ENCODE peak calls at places on chromosomes 11 and 22, in seven cellular contexts. S, Q, J, K, W, Y and H are unnamed samples.

GRCh38 chr11:111531687-111532364 is 8.7 kb upstream of the LAYN start:
- DNase-seq in S (peak), Q (no peak), J (no peak), K (no peak), W (no peak), Y (no peak), H (peak)

GRCh38 chr11:105321696-105322095 is 182.1 kb upstream of the CARD18 start:
- DNase-seq in S (no peak), Q (no peak), J (no peak), K (no peak), W (no peak), Y (no peak), H (no peak)

GRCh38 chr11:67436459-67437081 is 912 bp downstream of the PTPRCAP start:
- DNase-seq in S (no peak), Q (no peak), J (no peak), K (no peak), W (no peak), Y (peak), H (peak)

GRCh38 chr11:118565062-118565461 is 669 bp downstream of the IFT46 start:
- DNase-seq in S (no peak), Q (no peak), J (no peak), K (no peak), W (no peak), Y (no peak), H (no peak)

GRCh38 chr11:45361551-45361950 is 75.4 kb upstream of the SYT13 start:
- DNase-seq in S (no peak), Q (no peak), J (no peak), K (no peak), W (no peak), Y (no peak), H (no peak)

GRCh38 chr22:24871611-24872205 is 65.7 kb downstream of the SGSM1 start:
- DNase-seq in S (peak), Q (no peak), J (no peak), K (no peak), W (no peak), Y (no peak), H (no peak)

GRCh38 chr22:31618057-31618456 is 44.0 kb downstream of the PISD start:
- DNase-seq in S (no peak), Q (no peak), J (no peak), K (no peak), W (no peak), Y (no peak), H (no peak)

GRCh38 chr11:77047007-77047927 is 13.1 kb downstream of the B3GNT6 start:
- DNase-seq in S (peak), Q (no peak), J (peak), K (peak), W (peak), Y (peak), H (peak)

GRCh38 chr22:44538071-44538470 is 40.0 kb upstream of the RTL6 start:
- DNase-seq in S (peak), Q (no peak), J (no peak), K (no peak), W (no peak), Y (no peak), H (no peak)

GRCh38 chr11:1520987-1521349 is 34.4 kb upstream of the MOB2 start:
- DNase-seq in S (peak), Q (no peak), J (no peak), K (no peak), W (no peak), Y (no peak), H (no peak)

GRCh38 chr11:111452146-111452545 is 60.0 kb downstream of the BTG4 start:
- DNase-seq in S (peak), Q (no peak), J (no peak), K (no peak), W (no peak), Y (no peak), H (no peak)

GRCh38 chr22:47612136-47612910 is 849.9 kb downstream of the TBC1D22A start:
- DNase-seq in S (no peak), Q (peak), J (no peak), K (no peak), W (no peak), Y (no peak), H (no peak)

GRCh38 chr22:25025586-25025985 is 73.1 kb downstream of the KIAA1671 start:
- DNase-seq in S (no peak), Q (no peak), J (no peak), K (no peak), W (no peak), Y (no peak), H (no peak)

GRCh38 chr22:30262917-30263741 is 3.5 kb downstream of the OSM start:
- DNase-seq in S (peak), Q (peak), J (peak), K (no peak), W (peak), Y (peak), H (no peak)

GRCh38 chr11:116375221-116375620 is 397.6 kb downstream of the BUD13 start:
- DNase-seq in S (no peak), Q (no peak), J (no peak), K (no peak), W (no peak), Y (no peak), H (no peak)

GRCh38 chr11:116373107-116373506 is 399.7 kb downstream of the BUD13 start:
- DNase-seq in S (no peak), Q (no peak), J (no peak), K (no peak), W (peak), Y (no peak), H (no peak)

GRCh38 chr11:116374085-116374484 is 398.7 kb downstream of the BUD13 start:
- DNase-seq in S (no peak), Q (no peak), J (no peak), K (no peak), W (no peak), Y (no peak), H (no peak)

GRCh38 chr11:116371146-116371545 is 401.6 kb downstream of the BUD13 start:
- DNase-seq in S (no peak), Q (no peak), J (no peak), K (no peak), W (no peak), Y (no peak), H (no peak)

GRCh38 chr11:116373545-116373944 is 399.2 kb downstream of the BUD13 start:
- DNase-seq in S (no peak), Q (no peak), J (no peak), K (no peak), W (no peak), Y (no peak), H (no peak)
- H3K4me3 ChIP-seq in S (no peak), Q (no peak), J (no peak), K (no peak), W (no peak), Y (no peak), H (no peak)

GRCh38 chr11:69240332-69241074 is 53.5 kb upstream of the MYEOV start:
- DNase-seq in S (peak), Q (no peak), J (no peak), K (no peak), W (peak), Y (peak), H (no peak)
- TF ChIP-seq CTCF in S (peak), Q (no peak), J (no peak), K (peak), W (peak), Y (no peak), H (peak)

GRCh38 chr11:70595452-70595851 is 197.1 kb downstream of the CTTN start:
- DNase-seq in S (no peak), Q (peak), J (no peak), K (no peak), W (no peak), Y (no peak), H (no peak)

GRCh38 chr11:70596091-70596490 is 197.8 kb downstream of the CTTN start:
- DNase-seq in S (no peak), Q (peak), J (no peak), K (no peak), W (no peak), Y (no peak), H (no peak)

GRCh38 chr11:70594031-70594430 is 195.7 kb downstream of the CTTN start:
- DNase-seq in S (no peak), Q (peak), J (no peak), K (no peak), W (no peak), Y (no peak), H (no peak)

GRCh38 chr11:70593446-70593983 is 195.2 kb downstream of the CTTN start:
- DNase-seq in S (no peak), Q (peak), J (no peak), K (no peak), W (no peak), Y (no peak), H (no peak)

GRCh38 chr11:70595016-70595415 is 196.7 kb downstream of the CTTN start:
- DNase-seq in S (no peak), Q (peak), J (no peak), K (no peak), W (no peak), Y (no peak), H (no peak)
- H3K4me3 ChIP-seq in S (no peak), Q (no peak), J (no peak), K (no peak), W (no peak), Y (no peak), H (no peak)

GRCh38 chr11:119880143-119880542 is 151.1 kb upstream of the NECTIN1 start:
- DNase-seq in S (no peak), Q (no peak), J (no peak), K (no peak), W (peak), Y (no peak), H (no peak)

GRCh38 chr11:119875841-119876600 is 147.0 kb upstream of the NECTIN1 start:
- DNase-seq in S (no peak), Q (no peak), J (no peak), K (no peak), W (no peak), Y (no peak), H (no peak)

GRCh38 chr11:119880873-119881272 is 151.9 kb upstream of the NECTIN1 start:
- DNase-seq in S (no peak), Q (no peak), J (no peak), K (no peak), W (no peak), Y (no peak), H (no peak)

GRCh38 chr11:119876841-119877240 is 147.8 kb upstream of the NECTIN1 start:
- DNase-seq in S (no peak), Q (no peak), J (no peak), K (no peak), W (no peak), Y (no peak), H (no peak)

GRCh38 chr11:119878990-119879389 is 150.0 kb upstream of the NECTIN1 start:
- DNase-seq in S (no peak), Q (no peak), J (no peak), K (no peak), W (no peak), Y (no peak), H (no peak)
- TF ChIP-seq CTCF in S (no peak), Q (no peak), J (no peak), K (no peak), W (no peak), Y (no peak), H (no peak)

GRCh38 chr11:116932182-116932581 is 94.8 kb upstream of the APOA1 start:
- DNase-seq in S (no peak), Q (no peak), J (no peak), K (no peak), W (no peak), Y (no peak), H (no peak)

GRCh38 chr11:116930177-116930576 is 92.8 kb upstream of the APOA1 start:
- DNase-seq in S (peak), Q (no peak), J (no peak), K (no peak), W (no peak), Y (peak), H (no peak)

GRCh38 chr11:116929393-116930090 is 92.1 kb upstream of the APOA1 start:
- DNase-seq in S (peak), Q (no peak), J (no peak), K (no peak), W (no peak), Y (no peak), H (no peak)

GRCh38 chr11:116930586-116930985 is 93.2 kb upstream of the APOA1 start:
- DNase-seq in S (no peak), Q (no peak), J (no peak), K (no peak), W (no peak), Y (no peak), H (no peak)

DNA sequence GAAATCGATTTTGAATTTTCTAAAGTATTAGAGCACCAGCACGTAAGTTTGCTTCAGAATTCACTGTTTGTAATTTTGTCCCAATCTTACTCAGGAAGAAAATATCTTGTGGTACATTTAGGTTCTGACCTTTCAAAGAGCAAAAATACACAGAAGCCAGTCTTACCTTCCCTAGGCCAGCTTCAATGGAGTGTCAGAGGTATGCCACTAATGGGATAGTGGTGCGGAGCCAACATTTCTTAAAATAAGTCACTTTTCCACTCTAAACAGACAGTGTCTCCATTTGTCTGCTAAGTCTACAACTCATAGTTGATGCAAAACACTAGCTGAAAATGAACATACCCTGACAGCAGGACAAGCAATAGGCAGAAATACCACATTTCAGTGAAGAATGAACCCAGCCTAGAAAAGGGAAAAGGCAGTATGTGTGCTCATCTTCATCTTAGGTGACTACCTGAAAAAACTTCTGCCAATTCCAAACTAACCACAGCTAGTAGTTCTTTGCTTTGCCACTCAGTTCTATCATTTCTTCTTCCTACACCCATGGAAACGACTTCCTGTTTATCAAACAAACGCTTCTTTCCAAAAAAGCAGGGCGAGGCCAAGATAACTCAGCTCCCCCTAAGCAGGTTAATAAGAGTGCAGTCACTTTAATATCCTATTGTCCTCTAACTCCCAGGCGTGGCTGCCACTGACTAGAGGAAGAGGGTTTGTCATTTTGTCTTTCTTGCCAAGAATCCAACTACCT is 94.0 kb upstream of the APOA1 start:
- DNase-seq in S (peak), Q (no peak), J (no peak), K (no peak), W (no peak), Y (no peak), H (no peak)
- H3K4me3 ChIP-seq in S (no peak), Q (no peak), J (no peak), K (no peak), W (no peak), Y (no peak), H (no peak)

GRCh38 chr22:19036523-19037273 is 85.5 kb downstream of the DGCR2 start:
- DNase-seq in S (peak), Q (peak), J (no peak), K (no peak), W (no peak), Y (peak), H (no peak)
- TF ChIP-seq CTCF in S (peak), Q (peak), J (no peak), K (no peak), W (no peak), Y (no peak), H (no peak)

GRCh38 chr22:38214248-38215056 is 12.7 kb downstream of the MAFF start:
- DNase-seq in S (peak), Q (peak), J (peak), K (no peak), W (peak), Y (peak), H (no peak)
- H3K4me3 ChIP-seq in S (peak), Q (peak), J (peak), K (peak), W (peak), Y (peak), H (peak)

GRCh38 chr11:86632499-86633269 is 39.7 kb downstream of the ME3 start:
- DNase-seq in S (peak), Q (no peak), J (peak), K (no peak), W (peak), Y (no peak), H (no peak)
- TF ChIP-seq CTCF in S (peak), Q (no peak), J (no peak), K (peak), W (peak), Y (no peak), H (no peak)

GRCh38 chr11:47178737-47179654 is 2.3 kb upstream of the ARFGAP2 start:
- DNase-seq in S (no peak), Q (no peak), J (no peak), K (no peak), W (no peak), Y (no peak), H (no peak)

GRCh38 chr11:47177229-47177845 is 658 bp upstream of the ARFGAP2 start:
- DNase-seq in S (peak), Q (no peak), J (peak), K (no peak), W (peak), Y (peak), H (peak)

GRCh38 chr11:47176328-47177228 is at the start of gene ARFGAP2:
- DNase-seq in S (peak), Q (peak), J (peak), K (peak), W (peak), Y (peak), H (peak)

GRCh38 chr11:47178305-47178704 is 1.6 kb upstream of the ARFGAP2 start:
- DNase-seq in S (no peak), Q (no peak), J (no peak), K (no peak), W (no peak), Y (no peak), H (no peak)

DNA sequence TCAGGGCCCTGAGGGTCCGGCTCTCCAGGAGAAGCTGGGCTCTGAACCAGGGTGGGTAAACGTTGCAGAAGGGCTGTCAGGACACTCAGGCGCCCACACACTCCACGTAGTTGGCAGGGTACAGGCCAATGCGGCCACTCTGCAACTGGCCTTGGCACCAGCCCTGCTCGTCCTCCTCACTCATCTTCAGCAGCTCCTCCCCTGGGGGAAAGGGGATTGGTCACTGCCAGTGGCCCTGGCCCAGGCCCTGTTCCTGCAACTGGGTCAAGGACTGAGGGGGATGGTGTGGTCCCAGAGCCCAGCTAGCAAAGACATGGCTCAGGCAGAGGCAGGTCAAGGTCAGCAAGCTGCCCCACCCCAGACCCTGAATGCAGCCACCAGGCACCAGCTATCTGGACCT is 1.2 kb upstream of the ARFGAP2 start:
- DNase-seq in S (no peak), Q (peak), J (no peak), K (no peak), W (no peak), Y (no peak), H (no peak)
- H3K4me3 ChIP-seq in S (no peak), Q (peak), J (peak), K (no peak), W (no peak), Y (no peak), H (peak)